ENCODE peak calls at places on chromosomes 5 and 9, in five cellular contexts. One of them, this sample, is unnamed.

GRCh38 chr9:130351343-130351742 is 85.8 kb downstream of the HMCN2 start:
- DNase-seq in mammary epithelial cell: no peak
- DNase-seq in heart right ventricle: no peak
- DNase-seq in mucosa of descending colon: no peak
- DNase-seq in natural killer cell: no peak
- DNase-seq in this sample: no peak

GRCh38 chr5:35003018-35003957 is 44.5 kb downstream of the AGXT2 start:
- DNase-seq in natural killer cell: peak; percentile 30
- DNase-seq in heart right ventricle: peak; percentile 24
- DNase-seq in mammary epithelial cell: peak; percentile 42
- DNase-seq in mucosa of descending colon: peak; percentile 48
- DNase-seq in this sample: no peak

GRCh38 chr5:138784590-138784989 is 31.4 kb downstream of the CTNNA1 start:
- DNase-seq in heart right ventricle: no peak
- DNase-seq in mucosa of descending colon: no peak
- DNase-seq in natural killer cell: no peak
- DNase-seq in mammary epithelial cell: no peak
- DNase-seq in this sample: no peak

GRCh38 chr9:122133263-122133983 is 26.2 kb downstream of the NDUFA8 start:
- DNase-seq in natural killer cell: no peak
- DNase-seq in mammary epithelial cell: no peak
- DNase-seq in mucosa of descending colon: no peak
- DNase-seq in heart right ventricle: peak; percentile 69
- DNase-seq in this sample: no peak

GRCh38 chr5:67793418-67793817 is 422.1 kb upstream of the PIK3R1 start:
- DNase-seq in natural killer cell: no peak
- DNase-seq in mucosa of descending colon: no peak
- DNase-seq in mammary epithelial cell: no peak
- DNase-seq in heart right ventricle: no peak
- DNase-seq in this sample: no peak

GRCh38 chr9:80797841-80798688 is 891.3 kb downstream of the TLE1 start:
- DNase-seq in natural killer cell: no peak
- DNase-seq in mucosa of descending colon: peak; percentile 10
- DNase-seq in mammary epithelial cell: no peak
- DNase-seq in heart right ventricle: peak; percentile 14
- DNase-seq in this sample: no peak

GRCh38 chr9:131180454-131180853 is 55.1 kb downstream of the NUP214 start:
- DNase-seq in natural killer cell: no peak
- DNase-seq in heart right ventricle: no peak
- DNase-seq in mammary epithelial cell: no peak
- DNase-seq in mucosa of descending colon: no peak
- DNase-seq in this sample: no peak

GRCh38 chr5:122906768-122907167 is 61.4 kb downstream of the SNX24 start:
- DNase-seq in heart right ventricle: no peak
- DNase-seq in natural killer cell: no peak
- DNase-seq in mammary epithelial cell: peak; percentile 8
- DNase-seq in mucosa of descending colon: no peak
- DNase-seq in this sample: no peak

GRCh38 chr9:128280084-128280622 is 4.1 kb downstream of the SWI5 start:
- DNase-seq in mammary epithelial cell: no peak
- DNase-seq in natural killer cell: no peak
- DNase-seq in mucosa of descending colon: no peak
- DNase-seq in heart right ventricle: no peak
- DNase-seq in this sample: no peak

GRCh38 chr5:151123897-151124751 is 33.5 kb downstream of the ANXA6 start:
- DNase-seq in mucosa of descending colon: no peak
- DNase-seq in natural killer cell: no peak
- DNase-seq in heart right ventricle: peak; percentile 51
- DNase-seq in mammary epithelial cell: no peak
- DNase-seq in this sample: peak; percentile 75

GRCh38 chr9:19497276-19497675 is 88.5 kb downstream of the ACER2 start:
- DNase-seq in mammary epithelial cell: no peak
- DNase-seq in natural killer cell: no peak
- DNase-seq in mucosa of descending colon: no peak
- DNase-seq in heart right ventricle: no peak
- DNase-seq in this sample: no peak

GRCh38 chr9:127154390-127155191 is 32.2 kb upstream of the ANGPTL2 start:
- DNase-seq in heart right ventricle: peak; percentile 74
- DNase-seq in mammary epithelial cell: no peak
- DNase-seq in natural killer cell: no peak
- DNase-seq in mucosa of descending colon: no peak
- DNase-seq in this sample: no peak

GRCh38 chr9:16406536-16407225 is 463.8 kb downstream of the BNC2 start:
- DNase-seq in natural killer cell: no peak
- DNase-seq in mammary epithelial cell: no peak
- DNase-seq in heart right ventricle: no peak
- DNase-seq in mucosa of descending colon: no peak
- DNase-seq in this sample: no peak

GRCh38 chr9:116741106-116741740 is 54.1 kb downstream of the TRIM32 start:
- DNase-seq in mucosa of descending colon: no peak
- DNase-seq in mammary epithelial cell: no peak
- DNase-seq in natural killer cell: no peak
- DNase-seq in heart right ventricle: no peak
- DNase-seq in this sample: no peak
- TF ChIP-seq CTCF in mucosa of descending colon: no peak
- TF ChIP-seq CTCF in mammary epithelial cell: no peak
- TF ChIP-seq CTCF in natural killer cell: no peak
- TF ChIP-seq CTCF in heart right ventricle: no peak
- TF ChIP-seq CTCF in this sample: no peak

DNA sequence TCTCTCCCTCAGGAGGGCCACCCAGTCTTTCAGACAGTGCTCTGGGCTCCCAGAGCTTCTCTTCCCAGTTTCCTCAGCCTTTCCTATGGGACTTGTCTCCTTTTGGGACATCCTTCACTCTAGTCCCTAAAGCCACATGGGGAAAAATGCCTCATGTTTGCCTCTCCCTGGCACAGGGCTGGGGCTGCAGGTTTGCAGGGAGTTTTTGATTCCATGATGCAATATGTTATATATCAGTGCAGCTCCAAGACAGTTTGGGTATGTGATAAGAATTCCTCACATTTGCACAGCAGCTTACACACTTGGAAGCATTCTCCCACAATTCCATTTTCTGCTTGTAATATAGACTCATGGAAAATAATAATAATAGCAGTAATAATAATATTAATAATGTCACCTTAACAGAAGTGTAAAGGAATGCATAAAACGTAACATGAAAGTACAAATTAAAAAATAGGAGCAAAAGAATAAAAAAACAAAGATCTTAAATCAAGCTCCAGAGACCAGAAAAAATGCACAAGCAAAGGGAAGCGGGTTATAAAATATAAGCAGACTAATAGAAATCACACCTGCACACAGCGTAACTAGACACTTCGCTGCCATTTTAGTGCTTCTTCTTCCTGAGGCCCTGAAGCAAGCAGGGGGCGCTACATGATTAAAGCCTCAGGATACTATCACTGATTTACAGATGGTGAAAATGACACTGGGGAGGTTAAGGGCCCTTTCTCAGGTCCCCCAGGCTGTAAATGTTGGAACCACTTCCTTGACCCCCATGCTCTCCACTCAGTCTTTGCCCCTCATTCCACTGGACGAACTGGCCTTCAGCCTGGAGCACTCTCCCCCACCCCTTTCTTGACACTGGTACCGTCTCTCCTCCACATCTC is 70.0 kb upstream of the IL17B start:
- DNase-seq in heart right ventricle: no peak
- DNase-seq in mammary epithelial cell: no peak
- DNase-seq in natural killer cell: no peak
- DNase-seq in mucosa of descending colon: no peak
- DNase-seq in this sample: no peak
- TF ChIP-seq CTCF in heart right ventricle: peak; percentile 25
- TF ChIP-seq CTCF in mammary epithelial cell: peak; percentile 58
- TF ChIP-seq CTCF in natural killer cell: no peak
- TF ChIP-seq CTCF in mucosa of descending colon: peak; percentile 45
- TF ChIP-seq CTCF in this sample: no peak

GRCh38 chr9:111180801-111181200 is 142.5 kb upstream of the LPAR1 start:
- DNase-seq in natural killer cell: no peak
- DNase-seq in heart right ventricle: no peak
- DNase-seq in mucosa of descending colon: no peak
- DNase-seq in mammary epithelial cell: no peak
- DNase-seq in this sample: no peak

GRCh38 chr9:111176511-111176910 is 138.2 kb upstream of the LPAR1 start:
- DNase-seq in natural killer cell: no peak
- DNase-seq in mucosa of descending colon: no peak
- DNase-seq in heart right ventricle: no peak
- DNase-seq in mammary epithelial cell: no peak
- DNase-seq in this sample: no peak

GRCh38 chr9:111178361-111179043 is 140.2 kb upstream of the LPAR1 start:
- DNase-seq in mammary epithelial cell: no peak
- DNase-seq in natural killer cell: no peak
- DNase-seq in mucosa of descending colon: no peak
- DNase-seq in heart right ventricle: no peak
- DNase-seq in this sample: no peak

GRCh38 chr9:111175350-111175749 is 137.1 kb upstream of the LPAR1 start:
- DNase-seq in mucosa of descending colon: no peak
- DNase-seq in natural killer cell: no peak
- DNase-seq in heart right ventricle: no peak
- DNase-seq in mammary epithelial cell: no peak
- DNase-seq in this sample: no peak

GRCh38 chr9:111179577-111179976 is 141.3 kb upstream of the LPAR1 start:
- DNase-seq in heart right ventricle: peak; percentile 9
- DNase-seq in mammary epithelial cell: no peak
- DNase-seq in natural killer cell: no peak
- DNase-seq in mucosa of descending colon: no peak
- DNase-seq in this sample: peak; percentile 47
- TF ChIP-seq CTCF in heart right ventricle: no peak
- TF ChIP-seq CTCF in mammary epithelial cell: no peak
- TF ChIP-seq CTCF in natural killer cell: no peak
- TF ChIP-seq CTCF in mucosa of descending colon: no peak
- TF ChIP-seq CTCF in this sample: no peak

GRCh38 chr5:131634996-131635754 is at the start of gene RAPGEF6:
- DNase-seq in mucosa of descending colon: peak; percentile 96
- DNase-seq in natural killer cell: peak; percentile 93
- DNase-seq in heart right ventricle: peak; percentile 93
- DNase-seq in mammary epithelial cell: peak; percentile 100
- DNase-seq in this sample: peak; percentile 100
- TF ChIP-seq CTCF in mucosa of descending colon: no peak
- TF ChIP-seq CTCF in natural killer cell: no peak
- TF ChIP-seq CTCF in heart right ventricle: no peak
- TF ChIP-seq CTCF in mammary epithelial cell: no peak
- TF ChIP-seq CTCF in this sample: no peak

GRCh38 chr9:125470767-125471580 is 209.3 kb downstream of the GAPVD1 start:
- DNase-seq in mammary epithelial cell: no peak
- DNase-seq in mucosa of descending colon: no peak
- DNase-seq in heart right ventricle: no peak
- DNase-seq in natural killer cell: no peak
- DNase-seq in this sample: no peak

GRCh38 chr9:125467341-125467740 is 205.7 kb downstream of the GAPVD1 start:
- DNase-seq in heart right ventricle: no peak
- DNase-seq in mucosa of descending colon: no peak
- DNase-seq in natural killer cell: no peak
- DNase-seq in mammary epithelial cell: no peak
- DNase-seq in this sample: no peak

GRCh38 chr9:125472562-125472925 is 210.9 kb downstream of the GAPVD1 start:
- DNase-seq in mammary epithelial cell: no peak
- DNase-seq in natural killer cell: no peak
- DNase-seq in heart right ventricle: no peak
- DNase-seq in mucosa of descending colon: no peak
- DNase-seq in this sample: no peak

GRCh38 chr9:125466356-125466855 is 204.8 kb downstream of the GAPVD1 start:
- DNase-seq in heart right ventricle: no peak
- DNase-seq in mammary epithelial cell: no peak
- DNase-seq in mucosa of descending colon: no peak
- DNase-seq in natural killer cell: no peak
- DNase-seq in this sample: no peak

DNA sequence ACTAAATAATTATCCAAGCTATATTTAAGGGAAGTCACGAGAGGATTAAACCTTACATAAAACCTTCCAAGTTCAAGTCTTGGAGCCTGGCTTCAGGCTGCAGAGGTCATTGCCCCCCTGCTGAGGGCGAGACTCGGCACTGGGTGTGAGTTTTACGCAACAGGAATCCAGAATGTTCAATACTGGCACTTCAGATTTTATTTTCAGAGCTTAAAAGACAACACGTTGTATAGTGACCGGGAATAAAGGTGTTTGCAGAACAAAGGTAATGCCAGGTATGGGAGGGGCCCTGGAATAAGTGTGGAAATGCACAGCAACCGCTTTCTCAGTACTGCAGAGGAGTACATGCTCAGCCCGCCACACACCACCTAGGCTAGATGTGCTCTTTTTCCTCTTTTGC is 207.0 kb downstream of the GAPVD1 start:
- DNase-seq in mammary epithelial cell: no peak
- DNase-seq in mucosa of descending colon: no peak
- DNase-seq in natural killer cell: no peak
- DNase-seq in heart right ventricle: no peak
- DNase-seq in this sample: no peak
- TF ChIP-seq CTCF in mammary epithelial cell: no peak
- TF ChIP-seq CTCF in mucosa of descending colon: no peak
- TF ChIP-seq CTCF in natural killer cell: no peak
- TF ChIP-seq CTCF in heart right ventricle: no peak
- TF ChIP-seq CTCF in this sample: no peak

GRCh38 chr5:149429839-149430721 is 51.0 kb upstream of the IL17B start:
- DNase-seq in heart right ventricle: peak; percentile 72
- DNase-seq in natural killer cell: no peak
- DNase-seq in mammary epithelial cell: no peak
- DNase-seq in mucosa of descending colon: no peak
- DNase-seq in this sample: no peak
- TF ChIP-seq CTCF in heart right ventricle: peak; percentile 31
- TF ChIP-seq CTCF in natural killer cell: no peak
- TF ChIP-seq CTCF in mammary epithelial cell: peak; percentile 5
- TF ChIP-seq CTCF in mucosa of descending colon: no peak
- TF ChIP-seq CTCF in this sample: no peak

DNA sequence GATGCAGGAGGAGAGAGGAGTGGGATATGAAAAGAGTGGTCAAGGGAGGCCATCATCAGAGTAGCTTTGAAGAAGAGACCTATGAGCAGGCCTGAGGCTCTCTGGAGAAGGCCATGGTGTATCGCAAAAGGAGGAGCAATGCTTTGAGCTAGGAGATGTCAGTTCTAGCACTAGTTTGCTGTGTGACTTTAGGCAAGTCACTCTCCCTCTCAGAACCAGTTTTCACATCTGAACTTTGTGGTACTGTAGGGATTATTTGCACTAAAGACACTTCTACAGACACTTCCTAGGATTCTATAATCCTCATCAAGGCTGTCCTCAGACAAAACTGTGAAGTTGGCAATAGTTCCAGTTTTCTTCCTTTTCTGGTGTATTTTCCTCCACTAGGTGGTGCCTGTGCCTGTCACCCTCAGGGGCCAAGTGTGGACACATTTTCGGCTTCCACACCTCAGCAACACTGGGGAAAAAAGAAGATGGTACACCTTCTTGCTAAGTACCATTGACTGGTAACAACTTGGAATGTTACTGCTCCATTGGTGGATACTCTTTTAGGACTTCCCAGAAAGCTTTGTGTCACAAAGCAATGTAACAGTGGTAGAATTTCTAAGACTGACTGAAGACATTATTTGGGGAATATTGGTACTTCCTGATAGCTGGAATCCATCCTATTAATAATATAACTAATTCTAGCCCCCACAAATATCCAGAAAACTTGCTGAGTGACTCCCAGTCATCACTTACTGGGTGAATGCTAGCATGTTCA is 9.9 kb downstream of the PAPPA start:
- DNase-seq in natural killer cell: no peak
- DNase-seq in mucosa of descending colon: no peak
- DNase-seq in mammary epithelial cell: no peak
- DNase-seq in heart right ventricle: no peak
- DNase-seq in this sample: no peak
- TF ChIP-seq CTCF in natural killer cell: no peak
- TF ChIP-seq CTCF in mucosa of descending colon: no peak
- TF ChIP-seq CTCF in mammary epithelial cell: peak; percentile 52
- TF ChIP-seq CTCF in heart right ventricle: peak; percentile 43
- TF ChIP-seq CTCF in this sample: no peak

This sample was measured in CD14-positive monocyte.